ENCODE peak calls at places on chromosomes 13 and 19, in six cellular contexts. M, F, H, S, P and J are unnamed samples.

GRCh38 chr19:3671680-3672574 is 28.3 kb downstream of the PIP5K1C start:
- DNase-seq in M (peak), F (no peak), H (peak), S (no peak), P (no peak), J (no peak)

GRCh38 chr19:47891923-47892666 is 6.0 kb upstream of the SULT2A1 start:
- DNase-seq in M (no peak), F (peak), H (peak), S (peak), P (peak), J (no peak)

GRCh38 chr19:29326351-29326750 is 113.4 kb upstream of the UQCRFS1 start:
- DNase-seq in M (no peak), F (no peak), H (no peak), S (no peak), P (no peak), J (no peak)

GRCh38 chr19:49149652-49150105 is 5.5 kb downstream of the HRC start:
- DNase-seq in M (peak), F (peak), H (peak), S (peak), P (peak), J (no peak)

GRCh38 chr19:29964171-29964570 is 22.1 kb downstream of the URI1 start:
- DNase-seq in M (no peak), F (no peak), H (no peak), S (no peak), P (no peak), J (no peak)

GRCh38 chr19:5238700-5239099 is 101.9 kb downstream of the PTPRS start:
- DNase-seq in M (no peak), F (no peak), H (no peak), S (no peak), P (no peak), J (no peak)

GRCh38 chr19:12825259-12826131 is 8.9 kb downstream of the RTBDN start:
- DNase-seq in M (no peak), F (no peak), H (peak), S (peak), P (no peak), J (no peak)

GRCh38 chr13:50844181-50844875 is 836 bp upstream of the DLEU7 start:
- DNase-seq in M (no peak), F (no peak), H (no peak), S (no peak), P (no peak), J (no peak)

GRCh38 chr13:44974056-44974798 is 15.0 kb downstream of the NUFIP1 start:
- DNase-seq in M (no peak), F (no peak), H (peak), S (peak), P (peak), J (no peak)

GRCh38 chr13:99174533-99175100 is 26.0 kb upstream of the UBAC2 start:
- DNase-seq in M (no peak), F (no peak), H (no peak), S (no peak), P (no peak), J (no peak)

GRCh38 chr19:5396963-5397362 is 56.4 kb upstream of the PTPRS start:
- DNase-seq in M (no peak), F (no peak), H (no peak), S (no peak), P (no peak), J (no peak)

GRCh38 chr19:10209305-10209704 is 14.6 kb upstream of the DNMT1 start:
- DNase-seq in M (no peak), F (no peak), H (no peak), S (no peak), P (no peak), J (no peak)

DNA sequence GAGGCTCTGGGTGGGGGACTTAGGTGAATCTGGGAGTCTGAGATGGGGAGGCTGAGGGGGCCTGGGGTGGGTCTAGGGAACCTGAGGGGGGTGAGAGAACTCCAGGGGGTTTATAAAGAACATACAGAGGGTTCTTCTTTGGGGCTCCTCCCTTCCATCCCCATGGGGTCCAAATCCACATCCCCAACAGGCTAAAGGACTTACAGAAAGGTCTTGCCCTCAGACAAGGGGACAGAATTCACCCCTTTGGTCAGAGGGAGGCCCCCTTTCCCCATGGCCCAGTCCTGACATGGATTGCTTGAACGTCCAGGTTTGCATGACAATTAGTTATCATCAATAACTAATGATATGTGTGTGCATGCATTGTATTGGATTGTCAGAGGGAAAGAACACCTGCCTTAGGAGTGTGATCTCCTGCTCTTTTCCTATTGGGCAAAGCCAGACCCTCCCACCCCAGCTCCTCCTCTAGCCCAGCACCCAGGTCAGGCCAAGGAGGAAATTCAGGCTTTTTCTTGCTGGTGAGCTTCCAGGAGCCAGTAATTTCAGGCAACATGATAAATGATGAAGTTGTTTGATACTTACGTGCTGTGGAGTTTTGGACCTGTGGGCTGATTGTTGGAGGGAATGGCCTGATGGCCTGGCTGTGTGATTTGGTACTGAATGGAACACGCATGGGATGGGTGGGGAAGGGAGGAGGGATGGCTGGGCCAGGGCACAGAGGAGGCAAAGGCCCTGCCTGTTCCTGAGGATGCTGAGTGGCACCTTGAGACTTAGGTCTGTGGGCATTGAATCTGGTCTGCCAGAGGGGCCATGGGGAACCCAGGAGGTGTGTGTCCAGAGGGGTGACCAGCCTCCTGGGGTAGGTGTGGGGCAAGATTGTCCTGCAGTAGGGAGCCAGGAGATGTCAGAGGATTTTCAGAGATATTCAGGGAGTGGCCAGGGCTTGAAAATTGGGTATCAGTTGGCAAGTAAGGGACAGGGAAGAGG is 1.1 kb downstream of the KLHL26 start:
- DNase-seq in M (no peak), F (no peak), H (no peak), S (peak), P (no peak), J (no peak)
- TF ChIP-seq POLR2A in M (no peak), F (no peak), H (no peak), S (no peak), P (no peak), J (no peak)

DNA sequence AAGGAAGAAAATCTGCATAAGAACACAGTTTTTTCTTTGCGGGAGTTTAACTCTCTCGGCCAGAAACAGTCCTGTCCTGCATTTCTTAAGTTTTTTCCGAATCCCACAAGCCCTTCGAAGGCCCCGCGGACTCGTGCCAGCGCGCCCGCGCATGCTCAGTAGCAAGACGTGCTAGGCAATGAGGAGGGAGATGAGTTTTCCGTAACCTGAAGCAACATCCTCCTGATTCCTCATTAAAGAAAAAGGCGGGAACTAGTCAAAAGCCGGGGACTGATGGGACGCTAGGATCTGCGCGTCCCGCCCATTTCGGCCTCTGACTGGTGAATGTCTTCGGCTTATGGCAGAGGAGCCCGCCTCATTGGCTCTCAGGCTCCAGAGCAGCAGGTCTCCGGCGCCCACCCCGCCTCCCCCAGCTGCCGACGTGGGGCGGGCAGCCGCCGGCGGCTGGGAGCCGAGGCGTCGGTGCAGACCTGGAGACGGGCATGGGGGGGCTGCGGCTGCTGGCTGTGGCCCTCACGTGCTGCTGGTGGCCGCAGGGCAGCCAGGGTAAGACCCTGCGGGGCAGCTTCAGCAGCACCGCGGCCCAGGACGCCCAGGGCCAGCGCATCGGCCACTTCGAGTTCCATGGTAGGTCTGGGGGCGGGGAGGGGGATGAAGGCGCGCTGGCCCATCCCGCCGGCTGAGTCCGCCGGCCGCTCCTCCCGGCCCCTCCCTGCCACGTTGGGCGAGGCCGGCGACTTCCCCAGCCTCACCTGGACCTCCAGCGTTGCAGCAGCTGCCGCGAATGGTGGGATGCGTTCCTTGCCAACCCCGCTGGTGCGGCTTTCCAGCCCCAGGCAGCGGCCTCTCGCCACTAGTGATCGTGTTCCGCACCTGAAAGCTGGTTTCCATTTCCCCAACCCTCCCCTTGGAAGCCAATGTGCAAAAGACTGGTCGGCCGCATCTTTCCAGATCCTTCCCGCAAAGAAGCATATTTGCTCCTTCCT is at the start of gene GPR180:
- DNase-seq in M (peak), F (no peak), H (peak), S (peak), P (peak), J (peak)
- TF ChIP-seq POLR2A in M (peak), F (no peak), H (peak), S (no peak), P (peak), J (peak)

GRCh38 chr19:41500443-41500842 is 57.5 kb downstream of the ERICH4 start:
- DNase-seq in M (no peak), F (no peak), H (peak), S (no peak), P (no peak), J (no peak)
- TF ChIP-seq POLR2A in M (peak), F (no peak), H (no peak), S (no peak), P (no peak), J (peak)

DNA sequence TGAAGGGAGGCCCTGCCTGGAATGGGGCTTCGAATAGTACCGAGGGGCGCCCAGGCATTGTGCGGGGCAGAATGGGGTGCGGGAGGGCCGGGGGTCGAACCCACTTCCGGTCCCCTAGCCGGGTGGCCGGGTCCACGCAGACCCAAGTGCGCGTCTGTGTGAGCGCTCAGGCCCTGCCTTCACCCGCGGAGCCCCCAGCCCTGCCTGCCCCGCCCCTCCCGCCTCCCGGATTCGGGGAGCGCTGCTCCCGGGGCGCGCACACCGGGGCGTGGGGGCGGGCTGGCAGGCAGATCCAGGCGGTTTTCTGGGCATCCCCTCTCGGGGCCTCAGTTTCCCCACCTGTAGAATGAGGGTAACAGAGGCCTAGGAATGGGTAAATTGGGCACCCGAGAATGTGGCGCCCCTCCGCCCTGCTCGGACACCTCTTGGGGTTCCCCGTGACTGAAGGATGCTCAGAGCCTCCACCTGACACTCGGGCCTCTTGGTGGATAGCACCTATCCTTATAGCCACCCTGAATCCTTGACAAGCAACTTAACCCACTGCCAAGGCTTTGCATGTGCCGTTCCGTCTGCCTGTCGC is 682 bp downstream of the PIK3R2 start:
- DNase-seq in M (no peak), F (no peak), H (no peak), S (no peak), P (peak), J (no peak)
- TF ChIP-seq POLR2A in M (no peak), F (no peak), H (no peak), S (no peak), P (no peak), J (no peak)

DNA sequence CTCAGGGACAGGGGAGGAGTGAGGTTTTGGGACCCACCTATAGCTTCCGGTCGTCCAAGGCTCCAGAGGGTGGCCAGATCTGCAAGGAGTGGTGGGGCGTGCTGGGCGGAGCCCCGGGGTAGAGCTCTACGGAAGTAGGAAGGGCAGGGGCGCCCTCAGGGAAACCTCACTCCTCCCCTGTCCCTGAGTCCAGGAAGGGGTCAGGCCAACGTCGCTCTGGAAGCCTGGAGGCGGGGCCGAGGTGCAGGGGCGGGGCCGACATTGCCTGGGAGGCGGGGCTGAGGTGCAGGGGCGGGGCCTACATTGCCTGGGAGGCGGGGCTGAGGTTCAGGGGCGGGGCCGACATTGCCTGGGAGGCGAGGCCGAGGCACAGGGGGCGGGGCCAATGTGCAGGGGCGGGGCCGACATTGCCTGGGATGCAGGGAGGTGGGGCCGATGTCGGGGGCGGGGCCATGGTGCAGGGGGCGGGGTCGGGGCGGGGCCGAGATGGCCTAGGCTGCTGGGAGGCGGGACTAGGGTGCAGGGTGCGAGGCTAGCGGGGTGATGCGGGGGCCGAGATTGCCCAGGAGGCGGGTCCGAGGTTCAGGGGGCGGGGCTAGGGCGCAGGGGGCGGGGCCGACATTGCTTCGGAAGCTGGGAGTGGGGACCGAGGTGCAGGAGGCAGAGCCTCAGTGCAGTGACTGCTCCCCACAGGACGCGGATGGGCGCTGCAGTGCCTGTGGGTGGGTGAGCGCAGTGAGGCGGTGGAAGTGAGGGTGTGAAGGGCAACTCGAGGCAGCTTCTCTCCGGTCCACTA is 4.9 kb upstream of the PALM start:
- DNase-seq in M (peak), F (peak), H (peak), S (peak), P (peak), J (no peak)
- TF ChIP-seq POLR2A in M (peak), F (peak), H (no peak), S (no peak), P (peak), J (no peak)